ENCODE peak calls at places on chromosomes 12 and 14, in four cellular contexts. Z is nucleus accumbens, O is memory B cell, W is GM12892. D is an unnamed sample.

GRCh38 chr12:7588703-7589329 is 76.9 kb downstream of the APOBEC1 start:
- DNase-seq in Z (no peak), O (no peak), W (no peak), D (peak)

GRCh38 chr14:24734917-24735500 is 101.0 kb upstream of the GZMB start:
- DNase-seq in Z (no peak), O (no peak), W (no peak), D (no peak)

GRCh38 chr12:132336451-132337413 is 7.3 kb upstream of the GALNT9 start:
- DNase-seq in Z (no peak), O (no peak), W (no peak), D (no peak)

GRCh38 chr12:98895086-98895651 is 250.1 kb downstream of the APAF1 start:
- DNase-seq in Z (peak), O (no peak), W (no peak), D (no peak)

GRCh38 chr12:45477526-45477925 is 252.0 kb upstream of the ARID2 start:
- DNase-seq in Z (no peak), O (no peak), W (no peak), D (no peak)

GRCh38 chr12:47950856-47951468 is 12.4 kb upstream of the TMEM106C start:
- DNase-seq in Z (no peak), O (no peak), W (no peak), D (no peak)

GRCh38 chr14:44897844-44898151 is 63.9 kb downstream of the KLHL28 start:
- DNase-seq in Z (no peak), O (no peak), W (no peak), D (no peak)

GRCh38 chr12:75086086-75087038 is 123.3 kb downstream of the KCNC2 start:
- DNase-seq in Z (no peak), O (no peak), W (no peak), D (no peak)

GRCh38 chr12:53483979-53484377 is 15.3 kb downstream of the MAP3K12 start:
- DNase-seq in Z (no peak), O (no peak), W (no peak), D (no peak)

GRCh38 chr14:102264355-102264754 is 40.6 kb downstream of the MOK start:
- DNase-seq in Z (no peak), O (no peak), W (no peak), D (no peak)